ENCODE peak calls at places on chromosomes 4 and X, in seven cellular contexts. Q, Y, I, V, H, W and A are unnamed samples.

GRCh38 chr4:84024405-84024804 is 474.7 kb downstream of the NKX6-1 start:
- DNase-seq in Q (no peak), Y (no peak), I (no peak), V (no peak), H (no peak), W (no peak), A (no peak)

GRCh38 chrX:16278927-16279326 is 111.6 kb downstream of the MAGEB17 start:
- DNase-seq in Q (no peak), Y (no peak), I (peak), V (no peak), H (no peak), W (no peak), A (no peak)

GRCh38 chr4:14155803-14156202 is 528.3 kb upstream of the BOD1L1 start:
- DNase-seq in Q (no peak), Y (no peak), I (no peak), V (no peak), H (no peak), W (no peak), A (no peak)

GRCh38 chrX:151151668-151152267 is 24.6 kb upstream of the GPR50 start:
- DNase-seq in Q (peak), Y (peak), I (no peak), V (peak), H (peak), W (peak), A (peak)

GRCh38 chr4:94390804-94391410 is 48.3 kb upstream of the HPGDS start:
- DNase-seq in Q (peak), Y (no peak), I (no peak), V (no peak), H (no peak), W (peak), A (no peak)

GRCh38 chr4:168124008-168124641 is 31.8 kb downstream of the ANXA10 start:
- DNase-seq in Q (peak), Y (no peak), I (no peak), V (peak), H (no peak), W (no peak), A (no peak)

GRCh38 chr4:17941731-17942130 is 79.8 kb downstream of the LCORL start:
- DNase-seq in Q (peak), Y (no peak), I (no peak), V (no peak), H (no peak), W (no peak), A (no peak)

GRCh38 chrX:2452317-2452784 is 48.4 kb downstream of the DHRSX start:
- DNase-seq in Q (no peak), Y (no peak), I (no peak), V (no peak), H (no peak), W (no peak), A (no peak)

GRCh38 chr4:126465341-126465740 is 1150.6 kb downstream of the FAT4 start:
- DNase-seq in Q (no peak), Y (no peak), I (no peak), V (no peak), H (no peak), W (no peak), A (no peak)

GRCh38 chr4:41134581-41134980 is 79.8 kb downstream of the APBB2 start:
- DNase-seq in Q (no peak), Y (no peak), I (no peak), V (peak), H (no peak), W (no peak), A (no peak)

GRCh38 chrX:117996918-117997480 is 119.6 kb downstream of the KLHL13 start:
- DNase-seq in Q (peak), Y (no peak), I (no peak), V (no peak), H (no peak), W (peak), A (no peak)

GRCh38 chrX:107775734-107776511 is at the start of gene TSC22D3:
- DNase-seq in Q (peak), Y (peak), I (peak), V (peak), H (peak), W (peak), A (peak)

GRCh38 chrX:153816821-153817220 is 13.5 kb downstream of the PDZD4 start:
- DNase-seq in Q (no peak), Y (peak), I (no peak), V (peak), H (peak), W (no peak), A (peak)

GRCh38 chr4:108072300-108072699 is 82.6 kb downstream of the HADH start:
- DNase-seq in Q (no peak), Y (no peak), I (no peak), V (no peak), H (peak), W (no peak), A (no peak)

GRCh38 chr4:159097785-159098184 is 5.1 kb upstream of the RAPGEF2 start:
- DNase-seq in Q (peak), Y (peak), I (no peak), V (no peak), H (no peak), W (peak), A (no peak)

GRCh38 chr4:153188966-153189801 is 15.1 kb upstream of the TRIM2 start:
- DNase-seq in Q (no peak), Y (no peak), I (peak), V (peak), H (no peak), W (peak), A (no peak)

GRCh38 chrX:40947276-40947675 is 138.0 kb upstream of the USP9X start:
- DNase-seq in Q (no peak), Y (no peak), I (no peak), V (peak), H (no peak), W (peak), A (no peak)

GRCh38 chr4:143260750-143261149 is 75.9 kb upstream of the GAB1 start:
- DNase-seq in Q (no peak), Y (no peak), I (no peak), V (no peak), H (no peak), W (no peak), A (no peak)

GRCh38 chr4:42371306-42372063 is 25.8 kb upstream of the SHISA3 start:
- DNase-seq in Q (peak), Y (peak), I (no peak), V (peak), H (no peak), W (peak), A (no peak)

GRCh38 chr4:159516556-159516955 is 413.7 kb downstream of the RAPGEF2 start:
- DNase-seq in Q (peak), Y (no peak), I (no peak), V (peak), H (no peak), W (peak), A (no peak)

GRCh38 chr4:6524436-6524835 is 50.6 kb upstream of the MAN2B2 start:
- DNase-seq in Q (no peak), Y (no peak), I (no peak), V (no peak), H (no peak), W (no peak), A (no peak)

GRCh38 chrX:40152706-40153334 is 55.1 kb upstream of the BCOR start:
- DNase-seq in Q (no peak), Y (peak), I (peak), V (no peak), H (no peak), W (peak), A (no peak)

GRCh38 chr4:112704991-112705845 is 68.3 kb downstream of the LARP7 start:
- DNase-seq in Q (peak), Y (peak), I (peak), V (peak), H (no peak), W (peak), A (no peak)

GRCh38 chrX:134761788-134762187 is 103.5 kb upstream of the PLAC1 start:
- DNase-seq in Q (no peak), Y (no peak), I (no peak), V (no peak), H (no peak), W (peak), A (no peak)

GRCh38 chr4:1968667-1969295 is 40.0 kb downstream of the NELFA start:
- DNase-seq in Q (no peak), Y (no peak), I (no peak), V (no peak), H (no peak), W (no peak), A (no peak)

GRCh38 chrX:21408776-21409175 is 34.6 kb downstream of the CNKSR2 start:
- DNase-seq in Q (no peak), Y (no peak), I (no peak), V (no peak), H (no peak), W (no peak), A (no peak)

GRCh38 chrX:12973561-12974216 is 1.2 kb upstream of the TMSB4X start:
- DNase-seq in Q (peak), Y (no peak), I (peak), V (no peak), H (no peak), W (no peak), A (no peak)

GRCh38 chrX:107708762-107709161 is 66.8 kb downstream of the TSC22D3 start:
- DNase-seq in Q (no peak), Y (no peak), I (no peak), V (no peak), H (no peak), W (no peak), A (no peak)

GRCh38 chrX:154696328-154697045 is 43.1 kb upstream of the CTAG2 start:
- DNase-seq in Q (peak), Y (no peak), I (no peak), V (peak), H (no peak), W (peak), A (no peak)

GRCh38 chrX:153598541-153599191 is at the start of gene CCNQ:
- DNase-seq in Q (peak), Y (peak), I (peak), V (peak), H (no peak), W (peak), A (no peak)

GRCh38 chr4:138602664-138603063 is 360.5 kb upstream of the SLC7A11 start:
- DNase-seq in Q (no peak), Y (no peak), I (no peak), V (no peak), H (no peak), W (peak), A (no peak)

GRCh38 chr4:27289704-27290103 is 429.1 kb downstream of the STIM2 start:
- DNase-seq in Q (no peak), Y (no peak), I (no peak), V (no peak), H (no peak), W (no peak), A (no peak)

GRCh38 chr4:2248044-2248780 is 6.3 kb upstream of the HAUS3 start:
- DNase-seq in Q (no peak), Y (peak), I (peak), V (no peak), H (peak), W (no peak), A (no peak)

GRCh38 chr4:1819284-1819683 is 26.2 kb downstream of the FGFR3 start:
- DNase-seq in Q (peak), Y (no peak), I (peak), V (peak), H (no peak), W (no peak), A (no peak)

GRCh38 chrX:31301203-31301602 is 229.4 kb upstream of the FTHL17 start:
- DNase-seq in Q (no peak), Y (no peak), I (no peak), V (no peak), H (no peak), W (no peak), A (no peak)

GRCh38 chr4:110962616-110963015 is 339.7 kb upstream of the PITX2 start:
- DNase-seq in Q (no peak), Y (no peak), I (no peak), V (no peak), H (no peak), W (no peak), A (no peak)